ENCODE peak calls at places on chromosomes 5 and 9, in six cellular contexts. One of them, this sample, is unnamed.

GRCh38 chr5:177132504-177133118 is 962 bp upstream of the NSD1 start:
- DNase-seq in choroid plexus epithelial cell: peak
- DNase-seq in EH: no peak
- DNase-seq in AG08395: no peak
- DNase-seq in neural crest cell: peak
- DNase-seq in stomach: no peak
- DNase-seq in this sample: peak

GRCh38 chr5:58231041-58231440 is 228.8 kb downstream of the PLK2 start:
- DNase-seq in choroid plexus epithelial cell: no peak
- DNase-seq in EH: peak
- DNase-seq in AG08395: no peak
- DNase-seq in neural crest cell: no peak
- DNase-seq in stomach: no peak
- DNase-seq in this sample: peak

GRCh38 chr9:131671150-131671549 is 68.7 kb downstream of the RAPGEF1 start:
- DNase-seq in choroid plexus epithelial cell: no peak
- DNase-seq in EH: no peak
- DNase-seq in AG08395: no peak
- DNase-seq in neural crest cell: no peak
- DNase-seq in stomach: no peak
- DNase-seq in this sample: no peak

GRCh38 chr5:3517331-3517730 is 78.3 kb upstream of the IRX1 start:
- DNase-seq in choroid plexus epithelial cell: no peak
- DNase-seq in EH: no peak
- DNase-seq in AG08395: no peak
- DNase-seq in neural crest cell: peak
- DNase-seq in stomach: no peak
- DNase-seq in this sample: no peak

GRCh38 chr9:120935383-120935857 is 8.8 kb upstream of the TRAF1 start:
- DNase-seq in choroid plexus epithelial cell: peak
- DNase-seq in EH: peak
- DNase-seq in AG08395: peak
- DNase-seq in neural crest cell: no peak
- DNase-seq in stomach: peak
- DNase-seq in this sample: peak

GRCh38 chr9:94874316-94874715 is 147.8 kb downstream of the AOPEP start:
- DNase-seq in choroid plexus epithelial cell: peak
- DNase-seq in EH: peak
- DNase-seq in AG08395: peak
- DNase-seq in neural crest cell: no peak
- DNase-seq in stomach: no peak
- DNase-seq in this sample: peak

GRCh38 chr9:26670052-26670640 is 222.5 kb downstream of the CAAP1 start:
- DNase-seq in choroid plexus epithelial cell: no peak
- DNase-seq in EH: no peak
- DNase-seq in AG08395: no peak
- DNase-seq in neural crest cell: no peak
- DNase-seq in stomach: no peak
- DNase-seq in this sample: no peak

GRCh38 chr5:134113908-134114875 is at the start of gene TCF7:
- DNase-seq in choroid plexus epithelial cell: peak
- DNase-seq in EH: peak
- DNase-seq in AG08395: peak
- DNase-seq in neural crest cell: peak
- DNase-seq in stomach: peak
- DNase-seq in this sample: peak

GRCh38 chr9:112971415-112971814 is 40.6 kb downstream of the ZNF883 start:
- DNase-seq in choroid plexus epithelial cell: peak
- DNase-seq in EH: peak
- DNase-seq in AG08395: peak
- DNase-seq in neural crest cell: peak
- DNase-seq in stomach: no peak
- DNase-seq in this sample: peak

GRCh38 chr5:129499208-129499852 is 39.2 kb downstream of the ADAMTS19 start:
- DNase-seq in choroid plexus epithelial cell: no peak
- DNase-seq in EH: no peak
- DNase-seq in AG08395: no peak
- DNase-seq in neural crest cell: no peak
- DNase-seq in stomach: no peak
- DNase-seq in this sample: no peak

GRCh38 chr9:116271307-116271706 is 117.7 kb downstream of the PAPPA start:
- DNase-seq in choroid plexus epithelial cell: no peak
- DNase-seq in EH: no peak
- DNase-seq in AG08395: no peak
- DNase-seq in neural crest cell: no peak
- DNase-seq in stomach: no peak
- DNase-seq in this sample: no peak

GRCh38 chr9:68780735-68781134 is 75.7 kb downstream of the PIP5K1B start:
- DNase-seq in choroid plexus epithelial cell: peak
- DNase-seq in EH: peak
- DNase-seq in AG08395: no peak
- DNase-seq in neural crest cell: no peak
- DNase-seq in stomach: no peak
- DNase-seq in this sample: peak

GRCh38 chr5:3310551-3311340 is 284.9 kb upstream of the IRX1 start:
- DNase-seq in choroid plexus epithelial cell: peak
- DNase-seq in EH: no peak
- DNase-seq in AG08395: peak
- DNase-seq in neural crest cell: peak
- DNase-seq in stomach: no peak
- DNase-seq in this sample: peak

GRCh38 chr5:5583023-5583765 is 160.7 kb downstream of the ICE1 start:
- DNase-seq in choroid plexus epithelial cell: no peak
- DNase-seq in EH: no peak
- DNase-seq in AG08395: no peak
- DNase-seq in neural crest cell: no peak
- DNase-seq in stomach: no peak
- DNase-seq in this sample: no peak

GRCh38 chr9:117046666-117047327 is 359.7 kb downstream of the TRIM32 start:
- DNase-seq in choroid plexus epithelial cell: peak
- DNase-seq in EH: peak
- DNase-seq in AG08395: no peak
- DNase-seq in neural crest cell: no peak
- DNase-seq in stomach: no peak
- DNase-seq in this sample: peak

GRCh38 chr5:108421713-108422112 is 39.8 kb upstream of the FBXL17 start:
- DNase-seq in choroid plexus epithelial cell: no peak
- DNase-seq in EH: peak
- DNase-seq in AG08395: no peak
- DNase-seq in neural crest cell: no peak
- DNase-seq in stomach: no peak
- DNase-seq in this sample: no peak

GRCh38 chr9:81082251-81082650 is 607.1 kb downstream of the TLE1 start:
- DNase-seq in choroid plexus epithelial cell: no peak
- DNase-seq in EH: no peak
- DNase-seq in AG08395: peak
- DNase-seq in neural crest cell: no peak
- DNase-seq in stomach: no peak
- DNase-seq in this sample: no peak

GRCh38 chr5:23268136-23268535 is 239.3 kb upstream of the PRDM9 start:
- DNase-seq in choroid plexus epithelial cell: no peak
- DNase-seq in EH: no peak
- DNase-seq in AG08395: no peak
- DNase-seq in neural crest cell: no peak
- DNase-seq in stomach: no peak
- DNase-seq in this sample: peak

GRCh38 chr9:25678147-25678666 is at the start of gene TUSC1:
- DNase-seq in choroid plexus epithelial cell: peak
- DNase-seq in EH: peak
- DNase-seq in AG08395: peak
- DNase-seq in neural crest cell: no peak
- DNase-seq in stomach: peak
- DNase-seq in this sample: peak

GRCh38 chr5:5409151-5409810 is 13.2 kb upstream of the ICE1 start:
- DNase-seq in choroid plexus epithelial cell: peak
- DNase-seq in EH: peak
- DNase-seq in AG08395: no peak
- DNase-seq in neural crest cell: no peak
- DNase-seq in stomach: no peak
- DNase-seq in this sample: no peak

GRCh38 chr5:57416246-57416996 is 66.2 kb downstream of the ACTBL2 start:
- DNase-seq in choroid plexus epithelial cell: peak
- DNase-seq in EH: peak
- DNase-seq in AG08395: peak
- DNase-seq in neural crest cell: no peak
- DNase-seq in stomach: no peak
- DNase-seq in this sample: peak

GRCh38 chr5:6359941-6360683 is 18.2 kb downstream of the MED10 start:
- DNase-seq in choroid plexus epithelial cell: no peak
- DNase-seq in EH: peak
- DNase-seq in AG08395: no peak
- DNase-seq in neural crest cell: no peak
- DNase-seq in stomach: no peak
- DNase-seq in this sample: no peak

GRCh38 chr5:140118294-140118936 is 4.5 kb downstream of the PURA start:
- DNase-seq in choroid plexus epithelial cell: peak
- DNase-seq in EH: no peak
- DNase-seq in AG08395: no peak
- DNase-seq in neural crest cell: no peak
- DNase-seq in stomach: no peak
- DNase-seq in this sample: peak

GRCh38 chr9:14312721-14313377 is 1.1 kb downstream of the NFIB start:
- DNase-seq in choroid plexus epithelial cell: peak
- DNase-seq in EH: no peak
- DNase-seq in AG08395: no peak
- DNase-seq in neural crest cell: peak
- DNase-seq in stomach: no peak
- DNase-seq in this sample: peak

GRCh38 chr5:132204736-132205135 is 22.9 kb downstream of the P4HA2 start:
- DNase-seq in choroid plexus epithelial cell: no peak
- DNase-seq in EH: no peak
- DNase-seq in AG08395: no peak
- DNase-seq in neural crest cell: no peak
- DNase-seq in stomach: no peak
- DNase-seq in this sample: no peak

GRCh38 chr5:14081791-14082190 is 61.4 kb upstream of the TRIO start:
- DNase-seq in choroid plexus epithelial cell: no peak
- DNase-seq in EH: peak
- DNase-seq in AG08395: no peak
- DNase-seq in neural crest cell: no peak
- DNase-seq in stomach: no peak
- DNase-seq in this sample: peak

This sample was measured in GM23248.